ENCODE peak calls at places on chromosomes 12 and 14, in six cellular contexts. One of them, this sample, is unnamed.

GRCh38 chr14:41873379-41874034 is 266.8 kb downstream of the LRFN5 start:
- DNase-seq in adrenal gland: no peak
- DNase-seq in CD8-positive, alpha-beta T cell: no peak
- DNase-seq in lower lobe of right lung: no peak
- DNase-seq in PC-3: no peak
- DNase-seq in uterus: no peak
- DNase-seq in this sample: no peak

GRCh38 chr12:49959570-49960473 is 1.9 kb upstream of the AQP5 start:
- DNase-seq in adrenal gland: no peak
- DNase-seq in CD8-positive, alpha-beta T cell: no peak
- DNase-seq in lower lobe of right lung: peak
- DNase-seq in PC-3: peak
- DNase-seq in uterus: no peak
- DNase-seq in this sample: peak

GRCh38 chr12:56257491-56258067 is 605 bp downstream of the ANKRD52 start:
- DNase-seq in adrenal gland: peak
- DNase-seq in CD8-positive, alpha-beta T cell: no peak
- DNase-seq in lower lobe of right lung: no peak
- DNase-seq in PC-3: peak
- DNase-seq in uterus: no peak
- DNase-seq in this sample: peak

GRCh38 chr14:58731465-58732330 is 93.9 kb downstream of the DACT1 start:
- DNase-seq in adrenal gland: no peak
- DNase-seq in CD8-positive, alpha-beta T cell: no peak
- DNase-seq in lower lobe of right lung: no peak
- DNase-seq in PC-3: peak
- DNase-seq in uterus: no peak
- DNase-seq in this sample: peak

GRCh38 chr14:70882771-70883492 is 24.3 kb upstream of the PCNX1 start:
- DNase-seq in adrenal gland: no peak
- DNase-seq in CD8-positive, alpha-beta T cell: no peak
- DNase-seq in lower lobe of right lung: no peak
- DNase-seq in PC-3: peak
- DNase-seq in uterus: no peak
- DNase-seq in this sample: no peak

GRCh38 chr12:121917950-121918678 is at the start of gene CFAP251:
- DNase-seq in adrenal gland: peak
- DNase-seq in CD8-positive, alpha-beta T cell: peak
- DNase-seq in lower lobe of right lung: peak
- DNase-seq in PC-3: peak
- DNase-seq in uterus: peak
- DNase-seq in this sample: no peak

GRCh38 chr14:71538949-71539659 is 393.1 kb upstream of the RGS6 start:
- DNase-seq in adrenal gland: no peak
- DNase-seq in CD8-positive, alpha-beta T cell: no peak
- DNase-seq in lower lobe of right lung: no peak
- DNase-seq in PC-3: peak
- DNase-seq in uterus: no peak
- DNase-seq in this sample: no peak

GRCh38 chr12:27279836-27280235 is 35.8 kb downstream of the STK38L start:
- DNase-seq in adrenal gland: no peak
- DNase-seq in CD8-positive, alpha-beta T cell: no peak
- DNase-seq in lower lobe of right lung: no peak
- DNase-seq in PC-3: peak
- DNase-seq in uterus: no peak
- DNase-seq in this sample: no peak

GRCh38 chr14:104886690-104887622 is 21.9 kb downstream of the CEP170B start:
- DNase-seq in adrenal gland: no peak
- DNase-seq in CD8-positive, alpha-beta T cell: no peak
- DNase-seq in lower lobe of right lung: peak
- DNase-seq in PC-3: no peak
- DNase-seq in uterus: peak
- DNase-seq in this sample: no peak

GRCh38 chr12:123916729-123917128 is 55.9 kb downstream of the CCDC92 start:
- DNase-seq in adrenal gland: no peak
- DNase-seq in CD8-positive, alpha-beta T cell: peak
- DNase-seq in lower lobe of right lung: no peak
- DNase-seq in PC-3: no peak
- DNase-seq in uterus: no peak
- DNase-seq in this sample: no peak

GRCh38 chr12:27969011-27969900 is 3.3 kb downstream of the PTHLH start:
- DNase-seq in adrenal gland: no peak
- DNase-seq in CD8-positive, alpha-beta T cell: no peak
- DNase-seq in lower lobe of right lung: no peak
- DNase-seq in PC-3: peak
- DNase-seq in uterus: peak
- DNase-seq in this sample: peak

GRCh38 chr14:61456720-61457119 is 135.3 kb downstream of the PRKCH start:
- DNase-seq in adrenal gland: peak
- DNase-seq in CD8-positive, alpha-beta T cell: peak
- DNase-seq in lower lobe of right lung: peak
- DNase-seq in PC-3: peak
- DNase-seq in uterus: peak
- DNase-seq in this sample: peak

GRCh38 chr14:42112108-42112507 is 505.4 kb downstream of the LRFN5 start:
- DNase-seq in adrenal gland: no peak
- DNase-seq in CD8-positive, alpha-beta T cell: no peak
- DNase-seq in lower lobe of right lung: no peak
- DNase-seq in PC-3: peak
- DNase-seq in uterus: no peak
- DNase-seq in this sample: no peak

GRCh38 chr14:96588410-96589249 is 86.4 kb downstream of the PAPOLA start:
- DNase-seq in adrenal gland: no peak
- DNase-seq in CD8-positive, alpha-beta T cell: no peak
- DNase-seq in lower lobe of right lung: no peak
- DNase-seq in PC-3: no peak
- DNase-seq in uterus: no peak
- DNase-seq in this sample: no peak

GRCh38 chr14:96274122-96274910 is 18.3 kb downstream of the BDKRB1 start:
- DNase-seq in adrenal gland: no peak
- DNase-seq in CD8-positive, alpha-beta T cell: no peak
- DNase-seq in lower lobe of right lung: no peak
- DNase-seq in PC-3: no peak
- DNase-seq in uterus: no peak
- DNase-seq in this sample: no peak

GRCh38 chr12:65023485-65023884 is 97.6 kb downstream of the WIF1 start:
- DNase-seq in adrenal gland: no peak
- DNase-seq in CD8-positive, alpha-beta T cell: no peak
- DNase-seq in lower lobe of right lung: no peak
- DNase-seq in PC-3: no peak
- DNase-seq in uterus: no peak
- DNase-seq in this sample: no peak

GRCh38 chr14:58659846-58660245 is 22.1 kb downstream of the DACT1 start:
- DNase-seq in adrenal gland: peak
- DNase-seq in CD8-positive, alpha-beta T cell: no peak
- DNase-seq in lower lobe of right lung: no peak
- DNase-seq in PC-3: no peak
- DNase-seq in uterus: peak
- DNase-seq in this sample: no peak

GRCh38 chr12:15505616-15506015 is 183.3 kb downstream of the PTPRO start:
- DNase-seq in adrenal gland: no peak
- DNase-seq in CD8-positive, alpha-beta T cell: no peak
- DNase-seq in lower lobe of right lung: no peak
- DNase-seq in PC-3: no peak
- DNase-seq in uterus: no peak
- DNase-seq in this sample: no peak

GRCh38 chr12:98559666-98560065 is 33.8 kb upstream of the SLC25A3 start:
- DNase-seq in adrenal gland: no peak
- DNase-seq in CD8-positive, alpha-beta T cell: no peak
- DNase-seq in lower lobe of right lung: no peak
- DNase-seq in PC-3: no peak
- DNase-seq in uterus: no peak
- DNase-seq in this sample: no peak

GRCh38 chr12:48021485-48022179 is 17.4 kb upstream of the COL2A1 start:
- DNase-seq in adrenal gland: no peak
- DNase-seq in CD8-positive, alpha-beta T cell: no peak
- DNase-seq in lower lobe of right lung: no peak
- DNase-seq in PC-3: peak
- DNase-seq in uterus: no peak
- DNase-seq in this sample: peak

GRCh38 chr14:25431211-25432076 is 381.5 kb upstream of the STXBP6 start:
- DNase-seq in adrenal gland: peak
- DNase-seq in CD8-positive, alpha-beta T cell: no peak
- DNase-seq in lower lobe of right lung: no peak
- DNase-seq in PC-3: peak
- DNase-seq in uterus: no peak
- DNase-seq in this sample: no peak

GRCh38 chr12:85733984-85734383 is 102.2 kb downstream of the RASSF9 start:
- DNase-seq in adrenal gland: no peak
- DNase-seq in CD8-positive, alpha-beta T cell: no peak
- DNase-seq in lower lobe of right lung: no peak
- DNase-seq in PC-3: no peak
- DNase-seq in uterus: no peak
- DNase-seq in this sample: no peak

GRCh38 chr14:74712499-74713394 is at the start of the genes AREL1 and FCF1:
- DNase-seq in adrenal gland: peak
- DNase-seq in CD8-positive, alpha-beta T cell: peak
- DNase-seq in lower lobe of right lung: peak
- DNase-seq in PC-3: peak
- DNase-seq in uterus: peak
- DNase-seq in this sample: peak
- H3K27ac ChIP-seq in adrenal gland: peak
- H3K27ac ChIP-seq in CD8-positive, alpha-beta T cell: peak
- H3K27ac ChIP-seq in lower lobe of right lung: peak
- H3K27ac ChIP-seq in PC-3: no peak
- H3K27ac ChIP-seq in uterus: peak
- H3K27ac ChIP-seq in this sample: peak

DNA sequence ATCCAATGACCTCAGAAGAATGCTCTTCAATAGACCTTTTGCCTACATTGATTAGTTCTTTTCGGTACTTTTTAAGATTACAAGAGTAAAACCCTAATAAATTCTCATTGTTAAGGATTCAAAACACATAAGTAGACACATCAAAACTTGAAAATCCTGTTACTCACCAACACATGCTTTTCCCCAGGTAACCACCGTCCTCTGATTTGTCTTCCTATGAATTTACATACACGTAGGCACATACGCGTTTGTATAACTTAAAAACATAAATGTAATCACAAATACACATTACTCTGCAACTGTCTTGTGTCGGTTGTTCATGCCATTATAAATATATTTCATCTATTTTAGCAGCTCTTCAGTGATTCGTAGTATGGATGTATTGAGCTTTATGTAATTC is 910 bp upstream of the WASHC4 start:
- DNase-seq in adrenal gland: no peak
- DNase-seq in CD8-positive, alpha-beta T cell: no peak
- DNase-seq in lower lobe of right lung: no peak
- DNase-seq in PC-3: peak
- DNase-seq in uterus: no peak
- DNase-seq in this sample: no peak
- H3K27ac ChIP-seq in adrenal gland: no peak
- H3K27ac ChIP-seq in CD8-positive, alpha-beta T cell: no peak
- H3K27ac ChIP-seq in lower lobe of right lung: no peak
- H3K27ac ChIP-seq in PC-3: no peak
- H3K27ac ChIP-seq in uterus: no peak
- H3K27ac ChIP-seq in this sample: no peak

GRCh38 chr12:102429211-102429610 is 51.2 kb downstream of the IGF1 start:
- DNase-seq in adrenal gland: no peak
- DNase-seq in CD8-positive, alpha-beta T cell: no peak
- DNase-seq in lower lobe of right lung: no peak
- DNase-seq in PC-3: no peak
- DNase-seq in uterus: no peak
- DNase-seq in this sample: no peak

GRCh38 chr12:102429755-102430154 is 50.6 kb downstream of the IGF1 start:
- DNase-seq in adrenal gland: no peak
- DNase-seq in CD8-positive, alpha-beta T cell: no peak
- DNase-seq in lower lobe of right lung: no peak
- DNase-seq in PC-3: no peak
- DNase-seq in uterus: no peak
- DNase-seq in this sample: no peak

GRCh38 chr12:102427542-102427923 is 52.8 kb downstream of the IGF1 start:
- DNase-seq in adrenal gland: no peak
- DNase-seq in CD8-positive, alpha-beta T cell: no peak
- DNase-seq in lower lobe of right lung: no peak
- DNase-seq in PC-3: no peak
- DNase-seq in uterus: peak
- DNase-seq in this sample: no peak

GRCh38 chr12:102425109-102426009 is 55.0 kb downstream of the IGF1 start:
- DNase-seq in adrenal gland: no peak
- DNase-seq in CD8-positive, alpha-beta T cell: no peak
- DNase-seq in lower lobe of right lung: no peak
- DNase-seq in PC-3: no peak
- DNase-seq in uterus: peak
- DNase-seq in this sample: no peak

DNA sequence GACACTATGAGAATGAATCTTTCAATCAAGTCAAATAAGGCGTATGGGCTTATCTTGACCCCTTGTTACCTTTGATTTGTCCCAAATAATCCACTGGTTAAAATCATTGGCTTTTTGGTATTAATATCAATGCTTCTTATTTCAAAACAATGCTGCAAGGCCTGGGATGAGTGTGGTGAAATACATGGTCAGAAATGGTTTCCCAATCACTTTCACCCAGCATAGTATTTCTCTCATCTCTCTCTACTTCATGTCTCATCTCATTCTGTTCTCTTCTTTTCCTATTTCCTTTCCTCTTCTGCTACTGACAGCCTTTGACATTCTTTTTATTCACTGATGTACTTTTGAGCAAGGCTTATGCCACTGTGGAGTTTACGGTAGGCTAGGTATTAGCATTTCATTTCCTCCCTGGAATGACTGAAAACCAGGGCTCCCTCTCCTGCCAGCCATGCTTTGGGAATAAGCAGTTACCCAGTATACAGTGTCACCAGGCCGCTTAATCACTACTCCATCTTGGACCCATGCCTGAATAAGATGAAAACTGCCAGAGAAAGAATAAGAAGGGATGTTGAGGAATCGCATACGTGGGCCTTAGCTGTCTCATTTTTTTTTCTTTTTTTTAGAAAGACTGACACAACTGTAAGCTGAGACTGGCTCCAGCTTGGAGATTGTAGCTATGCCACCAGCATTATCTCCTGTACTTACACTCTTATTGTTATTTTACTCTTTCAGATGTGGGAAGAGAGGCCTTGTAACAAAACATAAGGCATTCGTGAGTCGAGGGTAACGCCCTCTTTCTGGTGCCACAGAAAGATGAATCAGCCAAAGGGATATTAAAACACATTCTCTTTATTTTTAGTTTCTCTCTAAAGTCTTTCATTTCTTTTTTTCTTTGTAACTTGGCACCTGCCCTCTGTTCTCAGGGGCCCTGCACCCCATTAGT is 53.5 kb downstream of the IGF1 start:
- DNase-seq in adrenal gland: no peak
- DNase-seq in CD8-positive, alpha-beta T cell: no peak
- DNase-seq in lower lobe of right lung: no peak
- DNase-seq in PC-3: no peak
- DNase-seq in uterus: no peak
- DNase-seq in this sample: no peak
- H3K27ac ChIP-seq in adrenal gland: no peak
- H3K27ac ChIP-seq in CD8-positive, alpha-beta T cell: no peak
- H3K27ac ChIP-seq in lower lobe of right lung: no peak
- H3K27ac ChIP-seq in PC-3: no peak
- H3K27ac ChIP-seq in uterus: peak
- H3K27ac ChIP-seq in this sample: peak

DNA sequence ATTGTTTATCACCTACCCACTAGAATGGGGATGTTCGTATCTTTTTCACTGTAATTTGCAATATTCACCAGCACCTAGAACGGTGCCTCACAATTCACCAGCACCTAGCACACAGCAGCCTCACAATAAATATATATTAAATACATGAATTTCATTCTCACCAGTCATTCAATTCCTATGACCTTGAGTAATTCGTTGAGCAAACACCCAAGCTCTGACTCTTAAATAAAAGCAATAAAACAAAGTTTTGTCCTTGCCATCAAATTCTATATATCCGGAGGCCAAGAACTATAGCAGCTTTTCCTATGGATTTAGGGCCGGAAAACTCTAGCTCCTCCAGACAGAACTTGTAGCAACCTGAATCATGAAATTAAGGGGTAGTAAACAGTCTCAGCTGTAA is 981 bp downstream of the VTI1B start:
- DNase-seq in adrenal gland: no peak
- DNase-seq in CD8-positive, alpha-beta T cell: no peak
- DNase-seq in lower lobe of right lung: no peak
- DNase-seq in PC-3: peak
- DNase-seq in uterus: no peak
- DNase-seq in this sample: no peak
- H3K27ac ChIP-seq in adrenal gland: peak
- H3K27ac ChIP-seq in CD8-positive, alpha-beta T cell: no peak
- H3K27ac ChIP-seq in lower lobe of right lung: no peak
- H3K27ac ChIP-seq in PC-3: peak
- H3K27ac ChIP-seq in uterus: no peak
- H3K27ac ChIP-seq in this sample: no peak

This sample was measured in SJSA1.